ENCODE peak calls at places on chromosomes 13 and 19, in five cellular contexts. R is CD8-positive, alpha-beta T cell; P is left ventricle myocardium inferior; U is PC-9; A is upper lobe of right lung. E is an unnamed sample. For H3K9me3 and H3K36me3, the result is how much of the 10 kb centered on the place peaks cover.

GRCh38 chr19:49949735-49950589 is 11.0 kb downstream of the SIGLEC11 start:
- DNase-seq in R (no peak), P (no peak), U (no peak), A (no peak), E (no peak)

GRCh38 chr13:71799320-71799719 is 67.7 kb downstream of the DACH1 start:
- DNase-seq in R (no peak), P (no peak), U (no peak), A (no peak), E (no peak)

GRCh38 chr19:41616785-41617621 is 9.9 kb downstream of the CEACAM4 start:
- DNase-seq in R (no peak), P (no peak), U (peak), A (no peak), E (no peak)

GRCh38 chr19:33998302-33998701 is 174.0 kb upstream of the LSM14A start:
- DNase-seq in R (no peak), P (no peak), U (no peak), A (no peak), E (no peak)

GRCh38 chr19:6817179-6817578 is 44.7 kb downstream of the VAV1 start:
- DNase-seq in R (no peak), P (no peak), U (no peak), A (no peak), E (no peak)

GRCh38 chr13:75902166-75903104 is 266.3 kb downstream of the LMO7 start:
- DNase-seq in R (no peak), P (no peak), U (no peak), A (no peak), E (no peak)

GRCh38 chr19:3590991-3591659 is 5.8 kb downstream of the GIPC3 start:
- DNase-seq in R (no peak), P (no peak), U (no peak), A (no peak), E (no peak)

GRCh38 chr13:48827709-48828108 is 148.0 kb upstream of the FNDC3A start:
- DNase-seq in R (no peak), P (no peak), U (no peak), A (no peak), E (no peak)

GRCh38 chr19:13748169-13748884 is 16.0 kb upstream of the MRI1 start:
- DNase-seq in R (no peak), P (no peak), U (no peak), A (no peak), E (no peak)

GRCh38 chr13:43986395-43986794 is 106.7 kb downstream of the LACC1 start:
- DNase-seq in R (no peak), P (no peak), U (no peak), A (no peak), E (no peak)

GRCh38 chr13:93045836-93046235 is 180.8 kb upstream of the GPC6 start:
- DNase-seq in R (no peak), P (no peak), U (no peak), A (no peak), E (no peak)

GRCh38 chr13:33490461-33491327 is 205.1 kb upstream of the STARD13 start:
- DNase-seq in R (no peak), P (no peak), U (no peak), A (peak), E (no peak)

GRCh38 chr13:98873377-98874028 is 104.4 kb downstream of the DOCK9 start:
- DNase-seq in R (no peak), P (no peak), U (no peak), A (no peak), E (no peak)

GRCh38 chr13:101919541-101920306 is 467.2 kb downstream of the ITGBL1 start:
- DNase-seq in R (no peak), P (peak), U (no peak), A (no peak), E (no peak)

GRCh38 chr19:35292421-35292820 is 460 bp downstream of the MAG start:
- DNase-seq in R (no peak), P (no peak), U (no peak), A (no peak), E (no peak)

GRCh38 chr13:95059306-95059705 is 241.9 kb downstream of the ABCC4 start:
- DNase-seq in R (no peak), P (no peak), U (no peak), A (no peak), E (no peak)

GRCh38 chr19:40542197-40542859 is 34.3 kb upstream of the SHKBP1 start:
- DNase-seq in R (no peak), P (peak), U (no peak), A (peak), E (peak)

GRCh38 chr19:31261651-31262331 is 87.4 kb downstream of the TSHZ3 start:
- DNase-seq in R (no peak), P (no peak), U (no peak), A (no peak), E (peak)

GRCh38 chr13:73223372-73223781 is 164.6 kb downstream of the KLF5 start:
- DNase-seq in R (no peak), P (no peak), U (no peak), A (no peak), E (no peak)

GRCh38 chr13:43908156-43909126 is 28.7 kb downstream of the LACC1 start:
- DNase-seq in R (no peak), P (no peak), U (peak), A (no peak), E (no peak)

GRCh38 chr19:18626906-18627305 is 9.9 kb upstream of the KLHL26 start:
- DNase-seq in R (no peak), P (no peak), U (no peak), A (no peak), E (no peak)

GRCh38 chr19:49808762-49809154 is 4.3 kb downstream of the FUZ start:
- DNase-seq in R (peak), P (peak), U (peak), A (peak), E (peak)

GRCh38 chr19:18340237-18340989 is at the start of gene PGPEP1:
- DNase-seq in R (peak), P (peak), U (peak), A (peak), E (peak)

GRCh38 chr13:25286308-25286968 is 850 bp downstream of the MTMR6 start:
- DNase-seq in R (no peak), P (no peak), U (peak), A (no peak), E (no peak)

GRCh38 chr19:38441660-38442348 is 8.3 kb downstream of the RYR1 start:
- DNase-seq in R (no peak), P (no peak), U (no peak), A (no peak), E (no peak)

GRCh38 chr13:30735025-30735967 is at the start of gene ALOX5AP:
- DNase-seq in R (no peak), P (no peak), U (no peak), A (no peak), E (peak)

GRCh38 chr13:46983881-46984280 is 87.0 kb upstream of the HTR2A start:
- DNase-seq in R (no peak), P (no peak), U (peak), A (no peak), E (no peak)

GRCh38 chr13:30186644-30187431 is 120.5 kb downstream of the KATNAL1 start:
- DNase-seq in R (no peak), P (no peak), U (no peak), A (no peak), E (no peak)

GRCh38 chr19:4052114-4052992 is 14.3 kb downstream of the ZBTB7A start:
- DNase-seq in R (no peak), P (no peak), U (peak), A (peak), E (peak)

GRCh38 chr13:34502621-34503020 is 439.4 kb upstream of the NBEA start:
- DNase-seq in R (no peak), P (no peak), U (no peak), A (no peak), E (no peak)

GRCh38 chr19:993361-993830 is 6.8 kb upstream of the GRIN3B start:
- DNase-seq in R (no peak), P (no peak), U (no peak), A (peak), E (no peak)

GRCh38 chr13:30704596-30704995 is 30.7 kb upstream of the ALOX5AP start:
- DNase-seq in R (no peak), P (no peak), U (no peak), A (no peak), E (no peak)

GRCh38 chr13:113113846-113114271 is 8.3 kb downstream of the F7 start:
- DNase-seq in R (no peak), P (no peak), U (no peak), A (peak), E (no peak)

GRCh38 chr19:40216013-40216776 is 2.0 kb downstream of the TTC9B start:
- DNase-seq in R (no peak), P (no peak), U (no peak), A (no peak), E (no peak)

GRCh38 chr13:18952225-18953016 is 229.2 kb downstream of the TUBA3C start:
- DNase-seq in R (no peak), P (no peak), U (no peak), A (peak), E (no peak)
- H3K9me3 ChIP-seq in R (under half), P (under half), U (under half), A (under half), E (under half)

GRCh38 chr13:110637747-110638146 is 22.4 kb downstream of the NAXD start:
- DNase-seq in R (no peak), P (no peak), U (no peak), A (no peak), E (no peak)

GRCh38 chr13:110636701-110637201 is 21.4 kb downstream of the NAXD start:
- DNase-seq in R (no peak), P (no peak), U (no peak), A (no peak), E (no peak)

GRCh38 chr13:110637275-110637674 is 21.9 kb downstream of the NAXD start:
- DNase-seq in R (no peak), P (no peak), U (no peak), A (no peak), E (no peak)

GRCh38 chr13:110638814-110639806 is 23.8 kb downstream of the NAXD start:
- DNase-seq in R (no peak), P (no peak), U (no peak), A (no peak), E (peak)

GRCh38 chr13:110638253-110638652 is 22.9 kb downstream of the NAXD start:
- DNase-seq in R (no peak), P (no peak), U (no peak), A (no peak), E (no peak)
- H3K36me3 ChIP-seq in R (half or more), P (half or more), U (under half), A (half or more), E (half or more)

DNA sequence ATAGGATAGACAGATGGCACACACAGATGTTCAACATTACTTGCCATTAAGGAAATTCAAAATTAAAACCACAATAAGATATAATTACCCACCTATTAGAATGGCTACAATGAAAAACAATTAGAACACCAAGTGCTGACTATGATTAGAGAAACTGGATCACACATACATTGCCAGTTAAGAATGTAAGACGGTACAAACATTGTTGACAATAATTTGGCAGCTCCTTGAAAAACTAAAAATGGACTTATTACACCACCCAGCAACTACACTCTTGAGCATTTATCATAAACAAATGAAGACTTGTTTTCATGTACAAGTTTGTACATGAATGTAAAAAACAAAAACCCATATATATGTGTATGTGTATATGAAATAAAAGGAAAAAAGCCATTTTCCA is 13.7 kb downstream of the ZNF461 start:
- DNase-seq in R (no peak), P (no peak), U (no peak), A (no peak), E (no peak)
- H3K9me3 ChIP-seq in R (under half), P (half or more), U (under half), A (half or more), E (under half)

DNA sequence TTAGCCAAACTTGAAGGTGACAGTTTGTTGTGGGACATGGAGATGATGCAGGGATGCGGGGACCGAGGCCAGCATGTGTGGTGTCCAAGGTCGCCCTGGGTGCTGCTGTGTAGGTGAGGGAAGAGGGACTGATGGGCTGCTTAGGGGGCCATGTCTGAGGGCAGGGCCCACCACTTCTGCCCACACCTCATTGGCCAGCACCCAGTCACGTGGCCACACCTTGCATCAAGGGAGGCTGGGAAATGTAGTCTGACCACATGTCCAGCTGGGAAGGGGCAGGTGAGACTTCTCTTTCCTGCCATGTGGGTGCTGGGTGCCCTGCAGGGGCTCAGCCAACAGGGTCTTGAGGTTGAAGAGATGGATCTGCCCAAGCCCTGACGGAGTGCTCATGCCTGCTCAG is 88.9 kb downstream of the KDM4B start:
- DNase-seq in R (no peak), P (no peak), U (no peak), A (no peak), E (no peak)
- H3K36me3 ChIP-seq in R (under half), P (under half), U (under half), A (under half), E (half or more)

GRCh38 chr13:97324115-97324514 is 102.0 kb downstream of the MBNL2 start:
- DNase-seq in R (no peak), P (no peak), U (no peak), A (no peak), E (no peak)

GRCh38 chr13:97327521-97328221 is 105.5 kb downstream of the MBNL2 start:
- DNase-seq in R (no peak), P (no peak), U (no peak), A (no peak), E (no peak)

GRCh38 chr13:97327071-97327470 is 104.9 kb downstream of the MBNL2 start:
- DNase-seq in R (no peak), P (no peak), U (no peak), A (no peak), E (no peak)

GRCh38 chr13:97328222-97328790 is 105.7 kb upstream of the RAP2A start:
- DNase-seq in R (no peak), P (no peak), U (peak), A (no peak), E (no peak)

GRCh38 chr13:97325738-97326137 is 103.6 kb downstream of the MBNL2 start:
- DNase-seq in R (no peak), P (no peak), U (no peak), A (no peak), E (no peak)
- H3K9me3 ChIP-seq in R (under half), P (under half), U (under half), A (under half), E (under half)

DNA sequence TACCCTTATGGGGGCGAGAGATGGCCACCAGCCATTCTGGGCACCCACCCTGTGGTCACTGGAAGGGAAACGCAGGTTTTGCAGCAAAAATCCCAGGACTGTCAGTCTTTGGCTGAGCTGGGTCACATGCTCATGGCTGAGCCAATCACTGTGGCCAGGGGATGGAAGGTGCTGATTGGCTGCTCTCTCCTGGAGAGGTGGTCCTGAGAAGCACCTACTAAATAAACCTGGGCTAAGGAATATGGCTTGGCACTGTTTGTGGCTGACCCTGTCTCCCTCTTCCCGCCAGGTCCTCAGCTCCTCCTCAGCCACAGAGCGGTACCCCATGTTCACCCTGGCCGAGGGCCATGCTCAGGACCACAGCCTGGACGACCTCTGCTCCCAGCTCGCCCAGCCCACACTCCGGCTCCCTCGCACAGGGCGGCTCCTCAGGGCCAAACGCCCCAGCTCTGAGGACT is 8.9 kb downstream of the ATG4D start:
- DNase-seq in R (no peak), P (no peak), U (no peak), A (no peak), E (no peak)
- H3K36me3 ChIP-seq in R (half or more), P (half or more), U (under half), A (half or more), E (half or more)

E was measured in stomach.